ENCODE peak calls at places on chromosomes 16 and 17, in nine cellular contexts. Y is left colon; Q is activated CD8-positive, alpha-beta memory T cell treated with anti-CD3 and anti-CD28 coated beads, Interleukin-2, amount 50 U/mL, for 48 hours; H is choroid plexus epithelial cell; I is cardiac muscle cell; N is A172; S is transverse colon; C is germinal center; G is effector memory CD8-positive, alpha-beta T cell. A is an unnamed sample.

GRCh38 chr17:61002316-61002736 is 324.7 kb downstream of the BCAS3 start:
- DNase-seq in G (no peak), S (no peak), Q (no peak), C (no peak), I (peak), Y (no peak), N (peak), H (peak), A (peak)

GRCh38 chr17:17015221-17015620 is 27.0 kb upstream of the MPRIP start:
- DNase-seq in C (no peak), I (no peak), Q (no peak), G (no peak), H (no peak), N (no peak), S (no peak), Y (no peak), A (no peak)

GRCh38 chr17:37028040-37028439 is 79.3 kb downstream of the AATF start:
- DNase-seq in I (no peak), Y (no peak), S (no peak), N (no peak), C (no peak), G (no peak), H (no peak), Q (no peak), A (no peak)

GRCh38 chr17:12318614-12319266 is 298.1 kb downstream of the MAP2K4 start:
- DNase-seq in S (no peak), Q (no peak), C (no peak), Y (no peak), I (no peak), N (no peak), G (no peak), H (no peak), A (no peak)

GRCh38 chr17:31385428-31386285 is 5.8 kb upstream of the RAB11FIP4 start:
- DNase-seq in I (no peak), Q (no peak), S (no peak), G (no peak), C (no peak), H (no peak), N (no peak), Y (no peak), A (no peak)

GRCh38 chr16:30065943-30066881 is 652 bp downstream of the ALDOA start:
- DNase-seq in G (no peak), H (peak), N (no peak), Q (peak), S (peak), Y (no peak), I (peak), C (no peak), A (no peak)

GRCh38 chr16:12082207-12082606 is 105.7 kb downstream of the SNX29 start:
- DNase-seq in C (no peak), I (no peak), S (no peak), N (no peak), G (no peak), Y (no peak), Q (no peak), H (no peak), A (no peak)

GRCh38 chr17:1958134-1958881 is 66.8 kb downstream of the RTN4RL1 start:
- DNase-seq in Q (no peak), N (no peak), S (no peak), H (no peak), I (peak), C (no peak), G (no peak), Y (no peak), A (no peak)

GRCh38 chr16:72202014-72202413 is 30.1 kb upstream of the PMFBP1 start:
- DNase-seq in Q (no peak), H (no peak), S (no peak), G (no peak), I (no peak), Y (no peak), N (peak), C (no peak), A (no peak)

GRCh38 chr16:1911467-1912214 is 6.6 kb downstream of the HS3ST6 start:
- DNase-seq in S (no peak), C (no peak), Y (no peak), N (no peak), G (no peak), H (no peak), Q (no peak), I (no peak), A (no peak)

GRCh38 chr16:50011707-50012106 is 13.3 kb upstream of the CNEP1R1 start:
- DNase-seq in G (no peak), N (no peak), I (peak), S (no peak), Q (no peak), Y (no peak), H (peak), C (no peak), A (no peak)

GRCh38 chr16:87465306-87465705 is 27.5 kb downstream of the ZCCHC14 start:
- DNase-seq in C (no peak), H (peak), Y (peak), S (peak), N (peak), I (peak), G (no peak), Q (no peak), A (no peak)

GRCh38 chr16:30067584-30067916 is 2.0 kb downstream of the ALDOA start:
- DNase-seq in H (no peak), S (no peak), Q (no peak), Y (no peak), G (no peak), C (no peak), N (no peak), I (no peak), A (no peak)

GRCh38 chr17:79542718-79543117 is 68.1 kb downstream of the RBFOX3 start:
- DNase-seq in S (no peak), I (no peak), N (no peak), C (no peak), Y (no peak), H (no peak), G (no peak), Q (no peak), A (no peak)

GRCh38 chr17:53749178-53749577 is 73.5 kb upstream of the KIF2B start:
- DNase-seq in I (peak), N (peak), C (no peak), H (no peak), G (no peak), S (no peak), Q (no peak), Y (no peak), A (no peak)

GRCh38 chr17:7293821-7294613 is 422 bp downstream of the YBX2 start:
- DNase-seq in I (no peak), N (no peak), Y (peak), H (no peak), G (no peak), Q (no peak), S (peak), C (peak), A (peak)

GRCh38 chr16:31713945-31714898 is 159.4 kb upstream of the ZNF267 start:
- DNase-seq in G (no peak), Y (no peak), C (no peak), Q (no peak), N (no peak), I (peak), S (no peak), H (no peak), A (no peak)

GRCh38 chr17:6489016-6489550 is 44.8 kb downstream of the PIMREG start:
- DNase-seq in G (no peak), I (no peak), Q (no peak), N (no peak), Y (no peak), S (no peak), H (no peak), C (no peak), A (no peak)

GRCh38 chr16:85524630-85525463 is 88.3 kb upstream of the GSE1 start:
- DNase-seq in C (peak), Y (no peak), H (peak), N (peak), Q (no peak), S (no peak), G (no peak), I (peak), A (no peak)

GRCh38 chr17:65259281-65259680 is 122.1 kb downstream of the RGS9 start:
- DNase-seq in Y (no peak), H (no peak), S (no peak), N (no peak), G (no peak), I (no peak), Q (no peak), C (no peak), A (no peak)

GRCh38 chr16:67547423-67548264 is 14.7 kb upstream of the CTCF start:
- DNase-seq in S (peak), Y (peak), C (peak), N (no peak), Q (no peak), I (no peak), H (no peak), G (no peak), A (peak)

A was measured in NCI-H510A treated with DMSO at 0.1 percent for 48 hours.